ENCODE peak calls at places on chromosome 21, in four cellular contexts. B is tibial artery; E is effector memory CD4-positive, alpha-beta T cell; G is A549. C is an unnamed sample. For H3K4me1, the result is how much of the 10 kb centered on the place peaks cover.

GRCh38 chr21:36773111-36773510 is 74.2 kb downstream of the SIM2 start:
- DNase-seq in B (peak), E (no peak), G (no peak), C (peak)

GRCh38 chr21:36419996-36420395 is 34.8 kb downstream of the CHAF1B start:
- DNase-seq in B (peak), E (no peak), G (peak), C (peak)

GRCh38 chr21:33948096-33948950 is 32.7 kb upstream of the ATP5PO start:
- DNase-seq in B (peak), E (peak), G (peak), C (peak)

GRCh38 chr21:31580866-31581276 is 78.6 kb upstream of the SOD1 start:
- DNase-seq in B (peak), E (peak), G (peak), C (no peak)

GRCh38 chr21:33029975-33030461 is 4.3 kb downstream of the OLIG2 start:
- DNase-seq in B (no peak), E (no peak), G (no peak), C (no peak)

GRCh38 chr21:29940993-29941392 is 1.2 kb upstream of the GRIK1 start:
- DNase-seq in B (no peak), E (no peak), G (no peak), C (no peak)

GRCh38 chr21:23968722-23969647 is 1638.3 kb downstream of the MRPL39 start:
- DNase-seq in B (no peak), E (peak), G (no peak), C (no peak)

GRCh38 chr21:31198575-31198974 is 145.5 kb downstream of the TIAM1 start:
- DNase-seq in B (no peak), E (no peak), G (peak), C (no peak)

GRCh38 chr21:33908760-33909159 is 6.8 kb downstream of the ATP5PO start:
- DNase-seq in B (no peak), E (no peak), G (no peak), C (no peak)

GRCh38 chr21:16536661-16537359 is 807.0 kb downstream of the USP25 start:
- DNase-seq in B (no peak), E (no peak), G (no peak), C (no peak)

GRCh38 chr21:36698160-36699025 is 522 bp upstream of the SIM2 start:
- DNase-seq in B (no peak), E (no peak), G (peak), C (no peak)

GRCh38 chr21:26389971-26390641 is 183.0 kb downstream of the CYYR1 start:
- DNase-seq in B (no peak), E (no peak), G (peak), C (peak)
- H3K27ac ChIP-seq in B (no peak), E (no peak), G (peak), C (peak)

GRCh38 chr21:40047993-40048730 is 180.9 kb downstream of the PCP4 start:
- DNase-seq in B (peak), E (no peak), G (no peak), C (no peak)
- H3K4me1 ChIP-seq in B (under half), E (under half), G (under half), C (under half)

GRCh38 chr21:42971897-42972275 is 2.5 kb upstream of the PKNOX1 start:
- DNase-seq in B (no peak), E (no peak), G (no peak), C (no peak)
- H3K27ac ChIP-seq in B (no peak), E (no peak), G (no peak), C (no peak)

GRCh38 chr21:42353623-42354022 is 2.8 kb upstream of the TFF2 start:
- DNase-seq in B (no peak), E (no peak), G (no peak), C (no peak)
- H3K4me1 ChIP-seq in B (under half), E (under half), G (under half), C (under half)

GRCh38 chr21:38979271-38980196 is 173.8 kb downstream of the ETS2 start:
- DNase-seq in B (no peak), E (no peak), G (no peak), C (no peak)
- H3K27ac ChIP-seq in B (no peak), E (no peak), G (peak), C (no peak)

GRCh38 chr21:35020446-35020845 is 28.7 kb downstream of the RUNX1 start:
- DNase-seq in B (no peak), E (no peak), G (no peak), C (no peak)
- H3K4me1 ChIP-seq in B (under half), E (half or more), G (under half), C (under half)

GRCh38 chr21:35139382-35139715 is 90.2 kb upstream of the RUNX1 start:
- DNase-seq in B (no peak), E (no peak), G (no peak), C (no peak)
- H3K27ac ChIP-seq in B (no peak), E (no peak), G (no peak), C (peak)

GRCh38 chr21:42523941-42524340 is 10.3 kb downstream of the SLC37A1 start:
- DNase-seq in B (no peak), E (no peak), G (no peak), C (no peak)

GRCh38 chr21:42522271-42522670 is 8.6 kb downstream of the SLC37A1 start:
- DNase-seq in B (no peak), E (no peak), G (no peak), C (no peak)

GRCh38 chr21:42523211-42523610 is 9.6 kb downstream of the SLC37A1 start:
- DNase-seq in B (no peak), E (no peak), G (no peak), C (no peak)

GRCh38 chr21:42521805-42522204 is 8.2 kb downstream of the SLC37A1 start:
- DNase-seq in B (no peak), E (no peak), G (no peak), C (no peak)

GRCh38 chr21:42522771-42523170 is 9.1 kb downstream of the SLC37A1 start:
- DNase-seq in B (no peak), E (no peak), G (no peak), C (no peak)
- H3K4me1 ChIP-seq in B (under half), E (under half), G (under half), C (under half)

GRCh38 chr21:44018813-44019567 is 6.9 kb downstream of the TRAPPC10 start:
- DNase-seq in B (no peak), E (no peak), G (no peak), C (no peak)

GRCh38 chr21:44021064-44021463 is 9.0 kb downstream of the TRAPPC10 start:
- DNase-seq in B (no peak), E (no peak), G (no peak), C (no peak)

GRCh38 chr21:44018127-44018526 is 6.0 kb downstream of the TRAPPC10 start:
- DNase-seq in B (no peak), E (no peak), G (no peak), C (no peak)

GRCh38 chr21:44020551-44020950 is 8.4 kb downstream of the TRAPPC10 start:
- DNase-seq in B (no peak), E (no peak), G (no peak), C (no peak)

GRCh38 chr21:44019568-44019958 is 7.5 kb downstream of the TRAPPC10 start:
- DNase-seq in B (no peak), E (no peak), G (no peak), C (no peak)
- H3K27ac ChIP-seq in B (no peak), E (no peak), G (no peak), C (no peak)

GRCh38 chr21:46156678-46157077 is 1.3 kb upstream of the FTCD start:
- DNase-seq in B (no peak), E (no peak), G (no peak), C (no peak)
- H3K4me1 ChIP-seq in B (under half), E (under half), G (under half), C (under half)